ENCODE peak calls at places on chromosomes 11 and 22, in seven cellular contexts. R is OCI-LY7, M is H1, Z is mesendoderm, Y is HCT116, D is fibroblast of lung, V is GM23248. O is an unnamed sample.
A peak's percentile ranks its signal among the peaks of the same experiment; 100 is the strongest.

GRCh38 chr22:46965552-46966494 is 203.4 kb downstream of the TBC1D22A start:
- DNase-seq in M (no peak), R (no peak), Z (no peak), Y (no peak), V (no peak), D (no peak), O (no peak)

GRCh38 chr11:64607381-64608259 is 16.6 kb downstream of the SLC22A12 start:
- DNase-seq in M (no peak), Z (no peak), Y (no peak), R (no peak), D (peak; percentile 5), V (peak; percentile 66), O (no peak)

GRCh38 chr22:35601013-35601580 is 16.0 kb downstream of the MB start:
- DNase-seq in D (no peak), M (no peak), Y (no peak), Z (no peak), R (no peak), V (no peak), O (no peak)

GRCh38 chr11:126194121-126194543 is 17.3 kb downstream of the RPUSD4 start:
- DNase-seq in Z (peak; percentile 21), R (peak; percentile 49), D (peak; percentile 74), M (peak; percentile 62), V (peak; percentile 72), Y (no peak), O (no peak)

GRCh38 chr11:79049627-79050238 is 391.1 kb downstream of the TENM4 start:
- DNase-seq in M (no peak), R (no peak), V (no peak), Z (peak; percentile 48), D (no peak), Y (no peak), O (no peak)

GRCh38 chr11:876550-876949 is 33.9 kb downstream of the TSPAN4 start:
- DNase-seq in R (no peak), Z (no peak), M (no peak), D (peak; percentile 28), Y (no peak), V (peak; percentile 44), O (no peak)

GRCh38 chr22:44368611-44369010 is 55.9 kb upstream of the SHISAL1 start:
- DNase-seq in R (no peak), M (no peak), Y (no peak), V (no peak), D (no peak), Z (no peak), O (no peak)

GRCh38 chr11:65498977-65499712 is at the start of gene MALAT1:
- DNase-seq in Y (peak; percentile 91), R (peak; percentile 97), Z (peak; percentile 96), V (peak; percentile 97), D (peak; percentile 98), M (peak; percentile 99), O (peak; percentile 91)

GRCh38 chr11:26063915-26064314 is 268.0 kb upstream of the ANO3 start:
- DNase-seq in M (no peak), Y (no peak), D (no peak), V (no peak), R (peak; percentile 29), Z (no peak), O (no peak)

GRCh38 chr11:47917643-47918369 is 62.6 kb upstream of the PTPRJ start:
- DNase-seq in Z (peak; percentile 85), R (peak; percentile 69), D (peak; percentile 99), Y (peak; percentile 85), V (peak; percentile 84), M (no peak), O (peak; percentile 50)

GRCh38 chr11:77322506-77322905 is 21.0 kb upstream of the GDPD4 start:
- DNase-seq in Z (no peak), Y (no peak), D (peak; percentile 93), M (no peak), V (peak; percentile 76), R (no peak), O (no peak)

GRCh38 chr11:15113381-15113780 is 1.3 kb upstream of the INSC start:
- DNase-seq in M (no peak), Y (no peak), D (no peak), R (peak; percentile 87), Z (no peak), V (no peak), O (no peak)

GRCh38 chr11:123091541-123091940 is 29.6 kb upstream of the HSPA8 start:
- DNase-seq in M (no peak), D (no peak), V (no peak), Z (no peak), R (no peak), Y (no peak), O (no peak)

GRCh38 chr11:117134431-117134830 is 9.7 kb upstream of the PAFAH1B2 start:
- DNase-seq in Y (no peak), R (no peak), D (no peak), Z (no peak), M (no peak), V (no peak), O (peak; percentile 56)

GRCh38 chr11:115893701-115894100 is 389.5 kb upstream of the CADM1 start:
- DNase-seq in D (no peak), M (no peak), Z (peak; percentile 82), Y (no peak), R (no peak), V (no peak), O (no peak)

GRCh38 chr11:76955459-76956114 is 78.6 kb upstream of the B3GNT6 start:
- DNase-seq in Z (peak; percentile 22), D (no peak), Y (no peak), V (no peak), M (no peak), R (no peak), O (no peak)

GRCh38 chr22:43202326-43202725 is 15.4 kb upstream of the TTLL12 start:
- DNase-seq in M (no peak), R (no peak), Y (no peak), Z (no peak), V (no peak), D (no peak), O (no peak)

GRCh38 chr22:41862530-41863266 is 29.8 kb downstream of the SREBF2 start:
- DNase-seq in R (peak; percentile 34), D (peak; percentile 34), M (no peak), Z (no peak), Y (no peak), V (peak; percentile 53), O (peak; percentile 6)

GRCh38 chr11:59556883-59557205 is 45.5 kb downstream of the OR4D9 start:
- DNase-seq in Y (no peak), M (no peak), Z (no peak), D (no peak), V (peak; percentile 82), R (no peak), O (peak; percentile 61)

GRCh38 chr22:50473855-50474671 is 772 bp downstream of the SBF1 start:
- DNase-seq in M (no peak), Z (no peak), Y (no peak), R (peak; percentile 41), V (peak; percentile 90), D (peak; percentile 55), O (peak; percentile 46)

GRCh38 chr11:6027501-6027900 is 3.1 kb downstream of the OR56A1 start:
- DNase-seq in D (no peak), R (no peak), M (no peak), Z (no peak), Y (no peak), V (peak; percentile 62), O (no peak)

GRCh38 chr22:32323513-32324164 is 34.0 kb upstream of the RFPL3 start:
- DNase-seq in R (no peak), D (no peak), M (peak; percentile 41), Y (no peak), Z (no peak), V (no peak), O (no peak)

GRCh38 chr11:2921261-2921660 is 8.0 kb downstream of the PHLDA2 start:
- DNase-seq in Z (no peak), M (no peak), Y (no peak), V (no peak), R (no peak), D (no peak), O (no peak)

GRCh38 chr11:1834132-1834610 is 619 bp upstream of the SYT8 start:
- DNase-seq in R (no peak), Y (peak; percentile 74), M (no peak), D (no peak), Z (no peak), V (no peak), O (peak; percentile 87)

GRCh38 chr11:97269527-97269926 is 879.7 kb downstream of the JRKL start:
- DNase-seq in Y (no peak), R (no peak), D (no peak), V (peak; percentile 0), Z (peak; percentile 85), M (no peak), O (no peak)

DNA sequence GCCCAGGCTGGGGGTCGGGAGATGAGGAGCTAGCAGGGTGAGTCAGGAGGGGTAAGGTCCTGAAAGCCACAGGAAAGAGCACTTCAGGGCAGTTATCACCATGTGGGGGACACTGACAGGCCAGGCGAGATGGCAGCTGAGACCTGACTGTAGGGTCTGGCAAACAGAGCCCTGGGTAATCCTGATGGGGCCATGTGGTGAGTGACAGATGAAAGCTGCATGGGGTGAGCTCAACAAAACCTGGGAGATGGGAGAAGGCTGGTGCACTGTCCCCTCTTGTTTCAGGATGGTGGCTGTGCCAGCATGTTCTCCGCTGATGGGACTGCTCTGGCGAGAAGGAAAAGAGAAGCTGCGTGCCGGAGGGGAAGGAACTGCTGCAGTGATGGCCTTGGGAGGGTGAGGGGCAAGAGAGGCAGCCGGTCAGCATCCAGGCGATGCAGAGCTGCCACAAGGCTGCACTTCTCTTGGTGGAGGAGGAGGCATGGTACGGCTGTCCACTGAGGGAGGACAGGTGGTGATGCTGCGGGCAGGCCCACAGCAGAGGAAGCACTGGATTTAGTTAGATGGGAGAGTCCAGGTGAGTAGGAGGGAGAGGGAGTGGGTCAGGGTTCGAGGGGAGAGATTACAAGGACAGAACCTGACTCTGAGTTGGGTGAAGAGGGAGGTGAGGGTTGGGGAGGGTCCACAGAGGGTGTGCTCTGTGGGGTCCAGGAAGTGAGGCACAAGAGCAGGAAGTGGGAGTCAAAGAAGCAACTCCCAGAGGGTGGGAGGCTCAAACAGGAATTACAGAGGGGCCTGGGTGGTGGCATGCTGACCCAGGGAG is 3.8 kb downstream of the TOP3B start:
- DNase-seq in R (no peak), M (no peak), Z (no peak), D (no peak), V (no peak), Y (no peak), O (no peak)
- H3K79me2 ChIP-seq in R (peaks cover 21% of the 10 kb centered on the region), M (no peaks in the 10 kb centered on the region), Z (peaks cover 7% of the 10 kb centered on the region), D (peaks cover 30% of the 10 kb centered on the region), V (peaks cover 54% of the 10 kb centered on the region), Y (peaks cover 52% of the 10 kb centered on the region), O (peaks cover 20% of the 10 kb centered on the region)

GRCh38 chr22:19175026-19175601 is 3.4 kb downstream of the SLC25A1 start:
- DNase-seq in Y (no peak), Z (no peak), D (no peak), M (no peak), R (no peak), V (no peak), O (no peak)
- H3K79me2 ChIP-seq in Y (peaks cover 62% of the 10 kb centered on the region), Z (peaks cover 28% of the 10 kb centered on the region), D (peaks cover 49% of the 10 kb centered on the region), M (peaks cover 5% of the 10 kb centered on the region), R (peaks cover 48% of the 10 kb centered on the region), V (peaks cover 44% of the 10 kb centered on the region), O (peaks cover 68% of the 10 kb centered on the region)

GRCh38 chr22:30312053-30312452 is 14.7 kb downstream of the TBC1D10A start:
- DNase-seq in R (no peak), M (no peak), Y (peak; percentile 51), V (peak; percentile 91), Z (no peak), D (peak; percentile 76), O (peak; percentile 65)
- H3K79me2 ChIP-seq in R (peaks cover 5% of the 10 kb centered on the region), M (no peaks in the 10 kb centered on the region), Y (peaks cover 8% of the 10 kb centered on the region), V (peaks cover 79% of the 10 kb centered on the region), Z (no peaks in the 10 kb centered on the region), D (peaks cover 13% of the 10 kb centered on the region), O (peaks cover 88% of the 10 kb centered on the region)

DNA sequence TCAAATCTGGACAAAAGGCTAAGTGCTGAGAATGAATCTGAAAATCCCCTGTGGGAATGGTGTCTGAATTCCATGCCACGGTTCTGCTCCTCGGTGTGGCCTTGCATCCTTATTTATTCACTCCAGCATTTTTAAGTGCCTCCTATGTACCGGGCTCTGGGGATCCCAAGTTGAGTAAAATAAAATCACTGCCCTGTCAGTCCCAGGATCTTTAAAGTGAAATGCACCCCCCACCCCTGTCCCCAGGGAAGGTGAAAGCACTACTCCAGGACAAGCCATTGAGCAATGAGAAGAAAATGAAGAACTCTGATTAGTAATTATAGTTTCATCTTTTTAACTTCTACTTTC is 3.3 kb downstream of the LGR4 start:
- DNase-seq in D (no peak), V (no peak), R (no peak), M (no peak), Z (no peak), Y (no peak), O (no peak)
- H3K79me2 ChIP-seq in D (peaks cover 3% of the 10 kb centered on the region), V (peaks cover 68% of the 10 kb centered on the region), R (no peaks in the 10 kb centered on the region), M (peaks cover 60% of the 10 kb centered on the region), Z (peaks cover 43% of the 10 kb centered on the region), Y (no peaks in the 10 kb centered on the region), O (peaks cover 70% of the 10 kb centered on the region)

O was measured in PC-9.